ENCODE peak calls at places on chromosomes 4 and X, in six cellular contexts. One of them, this sample, is unnamed.
A peak's percentile ranks its signal among the peaks of the same experiment; 100 is the strongest.

GRCh38 chr4:133394971-133395627 is 246.0 kb downstream of the PCDH10 start:
- DNase-seq in lower lobe of right lung: no peak
- DNase-seq in transverse colon: no peak
- DNase-seq in ovary: no peak
- DNase-seq in breast epithelium: no peak
- DNase-seq in hepatocyte: no peak
- DNase-seq in this sample: no peak

GRCh38 chr4:26058537-26058936 is 144.5 kb downstream of the SMIM20 start:
- DNase-seq in lower lobe of right lung: no peak
- DNase-seq in transverse colon: no peak
- DNase-seq in ovary: no peak
- DNase-seq in breast epithelium: no peak
- DNase-seq in hepatocyte: peak; percentile 26
- DNase-seq in this sample: no peak

GRCh38 chr4:7381221-7381889 is 53.4 kb downstream of the PSAPL1 start:
- DNase-seq in lower lobe of right lung: peak; percentile 32
- DNase-seq in transverse colon: no peak
- DNase-seq in ovary: peak; percentile 20
- DNase-seq in breast epithelium: peak; percentile 43
- DNase-seq in hepatocyte: no peak
- DNase-seq in this sample: no peak

GRCh38 chrX:112662559-112663427 is 16.9 kb downstream of the LHFPL1 start:
- DNase-seq in lower lobe of right lung: no peak
- DNase-seq in transverse colon: no peak
- DNase-seq in ovary: no peak
- DNase-seq in breast epithelium: no peak
- DNase-seq in hepatocyte: no peak
- DNase-seq in this sample: no peak

GRCh38 chr4:56731857-56732256 is 50.8 kb upstream of the HOPX start:
- DNase-seq in lower lobe of right lung: peak; percentile 75
- DNase-seq in transverse colon: peak; percentile 53
- DNase-seq in ovary: no peak
- DNase-seq in breast epithelium: no peak
- DNase-seq in hepatocyte: peak; percentile 68
- DNase-seq in this sample: no peak

GRCh38 chrX:23844502-23845138 is 61.6 kb downstream of the SAT1 start:
- DNase-seq in lower lobe of right lung: no peak
- DNase-seq in transverse colon: peak; percentile 49
- DNase-seq in ovary: no peak
- DNase-seq in breast epithelium: no peak
- DNase-seq in hepatocyte: peak; percentile 81
- DNase-seq in this sample: no peak

GRCh38 chr4:175456131-175456530 is 355.9 kb downstream of the GPM6A start:
- DNase-seq in lower lobe of right lung: no peak
- DNase-seq in transverse colon: no peak
- DNase-seq in ovary: no peak
- DNase-seq in breast epithelium: no peak
- DNase-seq in hepatocyte: no peak
- DNase-seq in this sample: no peak

GRCh38 chr4:99078336-99078735 is 10.3 kb downstream of the ADH5 start:
- DNase-seq in lower lobe of right lung: no peak
- DNase-seq in transverse colon: no peak
- DNase-seq in ovary: no peak
- DNase-seq in breast epithelium: no peak
- DNase-seq in hepatocyte: no peak
- DNase-seq in this sample: no peak

GRCh38 chr4:145732416-145732815 is 52.5 kb downstream of the C4orf51 start:
- DNase-seq in lower lobe of right lung: no peak
- DNase-seq in transverse colon: peak; percentile 14
- DNase-seq in ovary: peak; percentile 18
- DNase-seq in breast epithelium: no peak
- DNase-seq in hepatocyte: no peak
- DNase-seq in this sample: no peak

GRCh38 chr4:120731561-120731960 is 191.0 kb downstream of the PRDM5 start:
- DNase-seq in lower lobe of right lung: no peak
- DNase-seq in transverse colon: no peak
- DNase-seq in ovary: no peak
- DNase-seq in breast epithelium: no peak
- DNase-seq in hepatocyte: no peak
- DNase-seq in this sample: no peak

GRCh38 chr4:5812506-5813229 is 80.2 kb downstream of the CRMP1 start:
- DNase-seq in lower lobe of right lung: no peak
- DNase-seq in transverse colon: no peak
- DNase-seq in ovary: no peak
- DNase-seq in breast epithelium: peak; percentile 35
- DNase-seq in hepatocyte: peak; percentile 84
- DNase-seq in this sample: no peak

GRCh38 chrX:16125520-16126149 is 2.3 kb downstream of the GRPR start:
- DNase-seq in lower lobe of right lung: no peak
- DNase-seq in transverse colon: no peak
- DNase-seq in ovary: no peak
- DNase-seq in breast epithelium: no peak
- DNase-seq in hepatocyte: peak; percentile 9
- DNase-seq in this sample: no peak

GRCh38 chr4:66564901-66565648 is 894.8 kb upstream of the EPHA5 start:
- DNase-seq in lower lobe of right lung: no peak
- DNase-seq in transverse colon: no peak
- DNase-seq in ovary: no peak
- DNase-seq in breast epithelium: no peak
- DNase-seq in hepatocyte: peak; percentile 58
- DNase-seq in this sample: no peak
- H3K27ac ChIP-seq in lower lobe of right lung: no peak overlapping the region
- H3K27ac ChIP-seq in transverse colon: no peak overlapping the region
- H3K27ac ChIP-seq in ovary: no peak overlapping the region
- H3K27ac ChIP-seq in breast epithelium: no peak overlapping the region
- H3K27ac ChIP-seq in hepatocyte: peak overlapping the region; percentile 80
- H3K27ac ChIP-seq in this sample: no peak overlapping the region

GRCh38 chr4:166257276-166257675 is 384.2 kb downstream of the TLL1 start:
- DNase-seq in lower lobe of right lung: no peak
- DNase-seq in transverse colon: no peak
- DNase-seq in ovary: no peak
- DNase-seq in breast epithelium: no peak
- DNase-seq in hepatocyte: no peak
- DNase-seq in this sample: no peak

GRCh38 chr4:166257891-166258290 is 384.9 kb downstream of the TLL1 start:
- DNase-seq in lower lobe of right lung: no peak
- DNase-seq in transverse colon: no peak
- DNase-seq in ovary: no peak
- DNase-seq in breast epithelium: no peak
- DNase-seq in hepatocyte: no peak
- DNase-seq in this sample: no peak

DNA sequence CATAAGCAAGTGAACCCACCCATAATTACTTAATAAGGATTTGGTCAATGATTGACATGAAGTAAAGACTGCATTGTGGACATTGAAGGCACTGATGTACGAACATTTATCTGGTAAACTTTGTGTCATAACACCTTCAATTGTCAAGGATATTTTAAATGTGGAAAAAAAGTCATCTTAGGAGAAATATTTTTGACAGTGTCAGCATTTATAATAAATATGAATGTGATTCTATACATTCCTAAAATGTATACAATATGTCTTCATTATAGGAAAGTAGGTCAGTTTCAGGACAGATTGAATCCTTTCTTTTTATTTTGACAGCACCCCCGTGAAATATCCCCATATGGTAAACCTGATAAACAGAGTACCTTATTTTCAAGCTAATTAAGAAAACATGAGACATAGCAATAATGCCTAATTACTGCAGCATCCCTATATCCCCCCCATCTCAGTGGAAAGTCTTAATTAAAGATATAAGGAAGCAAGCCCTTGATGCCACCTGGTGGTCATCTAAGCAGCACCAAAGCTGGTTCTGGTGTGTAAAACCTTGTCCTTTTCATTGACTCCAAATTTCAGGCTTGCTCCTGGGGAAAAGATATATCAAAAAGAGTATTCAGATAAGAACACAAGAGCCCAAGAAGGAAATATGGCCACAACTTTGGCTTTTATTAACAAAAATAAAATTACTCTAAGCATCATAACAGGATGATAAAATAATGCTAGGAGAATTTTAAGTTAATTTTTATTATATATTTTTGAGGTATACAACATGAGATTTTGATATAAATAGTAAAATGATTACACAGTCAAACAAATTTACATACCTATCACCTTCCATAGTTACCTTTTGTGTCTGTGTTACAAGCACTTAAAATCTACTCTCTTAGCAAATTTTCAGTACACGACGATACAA is 379.7 kb downstream of the TLL1 start:
- DNase-seq in lower lobe of right lung: no peak
- DNase-seq in transverse colon: no peak
- DNase-seq in ovary: no peak
- DNase-seq in breast epithelium: no peak
- DNase-seq in hepatocyte: peak; percentile 37
- DNase-seq in this sample: no peak
- TF ChIP-seq CTCF in lower lobe of right lung: peak; percentile 39
- TF ChIP-seq CTCF in transverse colon: peak; percentile 18
- TF ChIP-seq CTCF in ovary: no peak
- TF ChIP-seq CTCF in breast epithelium: no peak
- TF ChIP-seq CTCF in hepatocyte: peak; percentile 50
- TF ChIP-seq CTCF in this sample: no peak

GRCh38 chr4:80199004-80199579 is 1.8 kb downstream of the PRDM8 start:
- DNase-seq in lower lobe of right lung: no peak
- DNase-seq in transverse colon: no peak
- DNase-seq in ovary: no peak
- DNase-seq in breast epithelium: no peak
- DNase-seq in hepatocyte: no peak
- DNase-seq in this sample: no peak

GRCh38 chr4:80197132-80197573 is at the start of gene PRDM8:
- DNase-seq in lower lobe of right lung: no peak
- DNase-seq in transverse colon: no peak
- DNase-seq in ovary: no peak
- DNase-seq in breast epithelium: no peak
- DNase-seq in hepatocyte: no peak
- DNase-seq in this sample: peak; percentile 33

GRCh38 chr4:80196259-80197131 is 808 bp upstream of the PRDM8 start:
- DNase-seq in lower lobe of right lung: no peak
- DNase-seq in transverse colon: no peak
- DNase-seq in ovary: no peak
- DNase-seq in breast epithelium: no peak
- DNase-seq in hepatocyte: no peak
- DNase-seq in this sample: no peak

GRCh38 chr4:80199947-80200346 is 2.6 kb downstream of the PRDM8 start:
- DNase-seq in lower lobe of right lung: no peak
- DNase-seq in transverse colon: no peak
- DNase-seq in ovary: no peak
- DNase-seq in breast epithelium: no peak
- DNase-seq in hepatocyte: no peak
- DNase-seq in this sample: no peak

DNA sequence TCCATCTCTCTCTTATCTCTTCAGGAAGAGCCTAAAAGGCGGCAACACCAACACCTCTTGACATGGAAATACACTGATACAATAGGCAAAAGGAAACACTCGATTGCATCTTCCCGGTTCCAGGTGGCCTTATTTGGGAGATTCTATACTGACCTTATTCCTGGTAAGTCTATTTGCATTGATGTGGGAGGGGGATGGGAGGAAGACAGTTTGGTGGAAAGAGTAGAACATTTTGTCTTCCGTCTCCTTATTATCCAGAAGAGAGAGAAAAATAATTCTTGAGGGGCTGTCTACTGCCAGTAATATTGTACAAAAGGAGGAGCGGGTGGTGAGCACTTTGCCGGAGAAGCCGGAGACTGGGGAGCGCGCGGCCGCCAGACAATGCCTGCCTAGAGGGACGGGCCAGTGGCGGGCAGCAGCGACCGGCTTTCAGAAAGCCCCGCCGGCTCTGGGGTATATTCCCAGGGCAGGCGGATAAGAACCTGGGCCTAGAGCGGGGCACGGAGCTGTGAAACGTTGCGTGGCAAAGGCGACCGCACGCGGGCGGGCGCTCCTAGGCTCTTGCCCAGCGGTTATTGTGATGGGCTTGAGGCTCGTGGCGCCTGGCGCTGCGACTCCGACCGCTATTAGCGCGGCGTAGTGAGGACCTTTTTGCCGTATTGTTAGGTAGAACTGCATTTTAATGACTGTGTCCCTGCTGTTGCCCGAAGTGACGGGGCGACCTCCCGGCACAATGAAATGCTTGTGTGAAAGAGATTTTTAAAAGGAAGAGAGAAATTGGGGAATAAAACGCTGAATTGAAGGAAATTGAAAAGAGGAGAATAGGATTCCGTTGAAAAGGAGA is 520 bp downstream of the PRDM8 start:
- DNase-seq in lower lobe of right lung: peak; percentile 55
- DNase-seq in transverse colon: no peak
- DNase-seq in ovary: no peak
- DNase-seq in breast epithelium: no peak
- DNase-seq in hepatocyte: no peak
- DNase-seq in this sample: no peak
- H3K27ac ChIP-seq in lower lobe of right lung: no peak overlapping the region
- H3K27ac ChIP-seq in transverse colon: no peak overlapping the region
- H3K27ac ChIP-seq in ovary: no peak overlapping the region
- H3K27ac ChIP-seq in breast epithelium: no peak overlapping the region
- H3K27ac ChIP-seq in hepatocyte: no peak overlapping the region
- H3K27ac ChIP-seq in this sample: no peak overlapping the region

DNA sequence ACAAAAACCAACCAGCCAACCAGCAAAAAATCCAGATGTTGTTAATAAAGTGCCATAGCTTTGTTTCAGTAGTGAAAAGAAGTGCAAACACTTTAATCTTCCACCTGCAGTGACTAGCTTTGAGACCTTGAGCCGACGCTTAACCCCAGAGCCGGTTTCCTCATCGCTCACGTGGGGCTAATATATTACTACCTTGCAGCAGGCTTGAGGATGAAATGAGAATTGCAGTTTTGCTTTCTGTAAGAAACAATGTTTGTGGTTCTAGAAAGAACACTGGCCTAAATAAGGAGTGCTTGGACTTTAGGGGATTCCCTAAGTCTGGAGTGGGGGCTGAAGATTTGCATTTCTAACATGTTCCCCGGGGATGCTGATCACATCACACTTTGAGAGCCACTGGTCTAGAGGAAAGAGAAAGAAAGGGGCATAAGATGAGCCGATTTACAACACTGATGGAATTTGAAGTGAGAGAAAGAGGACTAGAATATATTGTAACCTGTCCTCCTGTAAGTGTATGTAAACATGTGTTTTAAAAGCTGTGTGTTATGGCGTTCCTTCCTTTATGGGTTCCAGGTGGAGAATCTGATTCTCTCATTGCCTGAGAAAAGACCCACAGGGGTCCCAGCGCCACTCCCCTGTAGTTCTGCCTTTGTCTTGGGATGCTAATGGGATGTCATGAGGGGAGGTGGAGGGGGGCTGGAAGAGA is 1.4 kb downstream of the FGF2 start:
- DNase-seq in lower lobe of right lung: no peak
- DNase-seq in transverse colon: peak; percentile 37
- DNase-seq in ovary: peak; percentile 38
- DNase-seq in breast epithelium: no peak
- DNase-seq in hepatocyte: peak; percentile 69
- DNase-seq in this sample: peak; percentile 14
- TF ChIP-seq CTCF in lower lobe of right lung: no peak
- TF ChIP-seq CTCF in transverse colon: peak; percentile 30
- TF ChIP-seq CTCF in ovary: peak; percentile 19
- TF ChIP-seq CTCF in breast epithelium: no peak
- TF ChIP-seq CTCF in hepatocyte: peak; percentile 25
- TF ChIP-seq CTCF in this sample: no peak